ENCODE peak calls at places on chromosomes 5 and 9, in seven cellular contexts. X is fibroblast of the conjunctiva, C is AG08396, M is AG04450, R is T-helper 1 cell, E is erythroblast, S is Calu3. B is an unnamed sample.

GRCh38 chr5:172565455-172565854 is 75.6 kb upstream of the NEURL1B start:
- DNase-seq in E (no peak), C (no peak), R (no peak), S (no peak), X (no peak), M (no peak), B (peak)

GRCh38 chr9:122402403-122403268 is 31.8 kb downstream of the PTGS1 start:
- DNase-seq in S (peak), M (peak), C (peak), E (peak), R (no peak), X (peak), B (peak)

GRCh38 chr9:36738318-36738975 is 165.8 kb downstream of the MELK start:
- DNase-seq in X (peak), E (no peak), S (no peak), R (no peak), C (peak), M (no peak), B (no peak)

GRCh38 chr9:93346240-93347112 is 105.0 kb upstream of the FAM120A start:
- DNase-seq in C (no peak), M (no peak), R (no peak), X (no peak), E (no peak), S (no peak), B (peak)

GRCh38 chr9:103821115-103821514 is 273.0 kb upstream of the SMC2 start:
- DNase-seq in E (no peak), M (no peak), X (no peak), C (no peak), S (no peak), R (no peak), B (no peak)

GRCh38 chr5:96702503-96703383 is 40.6 kb downstream of the CAST start:
- DNase-seq in C (peak), S (peak), M (peak), R (peak), X (peak), E (peak), B (peak)

GRCh38 chr5:174084691-174085154 is 39.2 kb downstream of the NSG2 start:
- DNase-seq in R (no peak), E (no peak), M (no peak), C (no peak), X (no peak), S (no peak), B (no peak)

GRCh38 chr5:98698359-98698758 is 75.1 kb upstream of the RGMB start:
- DNase-seq in X (no peak), C (no peak), S (no peak), M (no peak), R (no peak), E (no peak), B (no peak)

GRCh38 chr9:94207781-94208180 is 51.3 kb upstream of the ZNF169 start:
- DNase-seq in E (no peak), M (no peak), R (no peak), C (no peak), S (no peak), X (no peak), B (no peak)

GRCh38 chr5:115806986-115807653 is 9.3 kb downstream of the CDO1 start:
- DNase-seq in R (no peak), X (no peak), C (no peak), M (no peak), S (no peak), E (no peak), B (peak)

GRCh38 chr9:107707419-107707837 is 217.9 kb upstream of the KLF4 start:
- DNase-seq in M (peak), S (no peak), X (peak), C (peak), E (no peak), R (no peak), B (peak)

GRCh38 chr9:78026416-78026815 is 5.2 kb downstream of the GNAQ start:
- DNase-seq in M (no peak), X (no peak), S (no peak), R (no peak), C (no peak), E (no peak), B (no peak)

GRCh38 chr9:9395539-9395938 is 1217.3 kb downstream of the PTPRD start:
- DNase-seq in X (no peak), R (no peak), S (no peak), E (no peak), C (no peak), M (no peak), B (no peak)

B was measured in hepatocyte.